ENCODE peak calls at places on chromosomes 13 and 19, in ten cellular contexts. R is uterus, I is body of pancreas, E is sigmoid colon, Q is tibial nerve, C is IMR-90, T is A549, J is Peyer's patch, W is stomach, O is HCT116. L is an unnamed sample.

GRCh38 chr19:6947745-6948144 is 60.4 kb downstream of the ADGRE1 start:
- DNase-seq in I (no peak), W (no peak), Q (no peak), E (no peak), J (no peak), C (no peak), O (peak), T (peak), R (no peak), L (no peak)

GRCh38 chr19:1065606-1066109 is 1.3 kb upstream of the ARHGAP45 start:
- DNase-seq in C (no peak), J (peak), O (peak), E (no peak), Q (no peak), W (no peak), T (no peak), I (no peak), R (no peak), L (peak)

GRCh38 chr13:67635754-67636153 is 405.6 kb upstream of the PCDH9 start:
- DNase-seq in T (no peak), Q (no peak), C (peak), R (no peak), I (no peak), E (no peak), W (no peak), J (no peak), O (no peak), L (no peak)

GRCh38 chr19:934865-935422 is 9.1 kb downstream of the ARID3A start:
- DNase-seq in O (no peak), W (peak), J (peak), R (peak), I (peak), T (no peak), Q (peak), E (peak), C (peak), L (peak)

GRCh38 chr19:11339254-11340098 is at the start of gene RAB3D:
- DNase-seq in J (peak), Q (peak), I (peak), E (peak), C (peak), W (peak), R (peak), T (peak), O (peak), L (peak)

GRCh38 chr19:17975032-17975431 is 8.1 kb downstream of the KCNN1 start:
- DNase-seq in E (no peak), R (no peak), I (no peak), T (no peak), C (no peak), Q (no peak), J (no peak), W (no peak), O (no peak), L (no peak)

GRCh38 chr19:54207908-54208783 is 7.5 kb downstream of the RPS9 start:
- DNase-seq in R (peak), W (peak), O (no peak), T (no peak), E (peak), J (no peak), I (peak), Q (no peak), C (peak), L (peak)

GRCh38 chr19:5038631-5039271 is 69.8 kb downstream of the KDM4B start:
- DNase-seq in O (no peak), C (peak), I (no peak), J (no peak), W (peak), T (peak), R (no peak), E (no peak), Q (no peak), L (peak)

GRCh38 chr19:50332264-50333038 is 3.3 kb upstream of the KCNC3 start:
- DNase-seq in E (no peak), W (no peak), O (no peak), J (no peak), I (peak), C (no peak), Q (no peak), T (no peak), R (no peak), L (peak)

GRCh38 chr19:53659292-53659691 is 27.5 kb downstream of the DPRX start:
- DNase-seq in W (no peak), T (no peak), R (no peak), C (no peak), O (no peak), E (no peak), J (no peak), I (no peak), Q (no peak), L (no peak)

GRCh38 chr19:52248256-52248655 is 21.1 kb upstream of the ZNF766 start:
- DNase-seq in O (peak), E (no peak), Q (peak), W (peak), C (peak), T (no peak), J (no peak), I (peak), R (no peak), L (peak)

GRCh38 chr13:50731400-50731799 is 112.1 kb downstream of the DLEU7 start:
- DNase-seq in I (no peak), Q (no peak), T (no peak), E (no peak), W (no peak), C (peak), O (no peak), R (no peak), J (no peak), L (no peak)

GRCh38 chr19:56162258-56162657 is 13.6 kb upstream of the GALP start:
- DNase-seq in I (no peak), Q (no peak), T (no peak), C (peak), R (no peak), J (no peak), E (no peak), O (no peak), W (no peak), L (no peak)

GRCh38 chr13:98270819-98271218 is 93.8 kb upstream of the RNF113B start:
- DNase-seq in O (no peak), J (no peak), C (peak), E (no peak), Q (no peak), W (no peak), R (no peak), T (no peak), I (no peak), L (no peak)

GRCh38 chr19:12521996-12522395 is 29.3 kb downstream of the ZNF564 start:
- DNase-seq in Q (no peak), J (no peak), C (no peak), E (no peak), R (no peak), T (no peak), W (no peak), O (no peak), I (no peak), L (no peak)

GRCh38 chr19:47296036-47296435 is 13.6 kb upstream of the C5AR1 start:
- DNase-seq in O (peak), C (peak), T (peak), J (no peak), R (peak), E (peak), W (peak), I (peak), Q (peak), L (peak)

GRCh38 chr19:11373166-11373884 is 1.1 kb upstream of the SWSAP1 start:
- DNase-seq in E (no peak), I (peak), Q (no peak), C (no peak), T (no peak), W (peak), R (no peak), J (no peak), O (no peak), L (no peak)

GRCh38 chr19:45767881-45768643 is 990 bp downstream of the SIX5 start:
- DNase-seq in E (peak), J (peak), W (peak), Q (no peak), O (no peak), C (peak), I (peak), T (peak), R (peak), L (peak)

GRCh38 chr19:38149597-38149996 is 74.4 kb downstream of the DPF1 start:
- DNase-seq in Q (no peak), E (no peak), C (peak), R (no peak), T (no peak), J (no peak), W (no peak), I (no peak), O (no peak), L (no peak)

GRCh38 chr13:50629497-50629896 is 214.0 kb downstream of the DLEU7 start:
- DNase-seq in Q (no peak), W (no peak), J (no peak), O (no peak), C (no peak), R (no peak), T (no peak), I (no peak), E (no peak), L (no peak)

GRCh38 chr13:24911135-24911524 is 147.2 kb downstream of the RNF17 start:
- DNase-seq in R (no peak), E (no peak), C (peak), J (no peak), W (no peak), O (no peak), I (no peak), Q (no peak), T (peak), L (no peak)

GRCh38 chr13:112619730-112620639 is 32.0 kb upstream of the TUBGCP3 start:
- DNase-seq in R (no peak), T (no peak), O (peak), J (no peak), C (no peak), Q (no peak), I (no peak), W (no peak), E (no peak), L (peak)

GRCh38 chr19:7856277-7856581 is 18.0 kb downstream of the PRR36 start:
- DNase-seq in I (no peak), R (no peak), J (no peak), T (no peak), O (no peak), E (no peak), C (no peak), Q (no peak), W (no peak), L (no peak)

GRCh38 chr13:77535448-77535847 is at the start of gene SCEL:
- DNase-seq in J (no peak), I (no peak), E (no peak), R (no peak), O (peak), Q (no peak), W (no peak), T (no peak), C (no peak), L (no peak)

GRCh38 chr13:79528759-79529191 is 47.8 kb downstream of the NDFIP2 start:
- DNase-seq in R (no peak), E (no peak), W (no peak), Q (no peak), I (no peak), T (no peak), J (no peak), O (no peak), C (peak), L (no peak)

GRCh38 chr13:85528578-85529215 is 270.5 kb downstream of the SLITRK6 start:
- DNase-seq in R (no peak), T (no peak), E (no peak), O (no peak), C (peak), W (no peak), J (no peak), Q (no peak), I (no peak), L (no peak)

GRCh38 chr19:940591-941291 is 14.9 kb downstream of the ARID3A start:
- DNase-seq in O (no peak), W (peak), E (peak), Q (peak), J (peak), R (peak), C (peak), T (no peak), I (peak), L (peak)

GRCh38 chr13:81760316-81760715 is 1419.4 kb upstream of the SPRY2 start:
- DNase-seq in R (no peak), J (no peak), O (no peak), W (no peak), Q (no peak), C (no peak), I (no peak), T (no peak), E (no peak), L (no peak)

GRCh38 chr19:1241417-1242095 is at the start of gene ATP5F1D:
- DNase-seq in C (peak), R (peak), I (peak), E (peak), J (peak), Q (peak), O (no peak), W (peak), T (peak), L (peak)

GRCh38 chr19:43534811-43535761 is 2.1 kb downstream of the ZNF575 start:
- DNase-seq in R (peak), W (peak), J (peak), O (no peak), C (peak), Q (peak), I (peak), T (peak), E (peak), L (peak)

GRCh38 chr13:73323615-73324014 is 264.8 kb downstream of the KLF5 start:
- DNase-seq in J (no peak), I (no peak), C (no peak), R (no peak), W (no peak), T (no peak), E (no peak), O (no peak), Q (no peak), L (no peak)

GRCh38 chr19:29812080-29812880 is 489 bp downstream of the CCNE1 start:
- DNase-seq in I (peak), T (no peak), E (no peak), W (peak), C (no peak), J (peak), Q (no peak), R (no peak), O (no peak), L (peak)

GRCh38 chr13:90154311-90154960 is 1193.1 kb upstream of the MIR17HG start:
- DNase-seq in E (no peak), O (no peak), T (no peak), C (no peak), I (no peak), W (no peak), J (no peak), R (no peak), Q (no peak), L (no peak)

GRCh38 chr13:33678906-33679657 is 138.9 kb upstream of the RFC3 start:
- DNase-seq in W (peak), C (peak), O (no peak), Q (peak), T (peak), J (peak), E (peak), R (peak), I (peak), L (peak)

GRCh38 chr13:36921902-36922301 is 1.9 kb upstream of the SMAD9 start:
- DNase-seq in I (no peak), J (no peak), E (no peak), O (no peak), Q (no peak), R (no peak), T (no peak), W (no peak), C (no peak), L (no peak)

GRCh38 chr13:36919833-36920611 is at the start of gene SMAD9:
- DNase-seq in T (peak), O (peak), J (peak), E (peak), Q (peak), C (peak), I (peak), W (peak), R (peak), L (no peak)

GRCh38 chr13:36919206-36919832 is 719 bp downstream of the SMAD9 start:
- DNase-seq in E (peak), C (peak), W (peak), J (peak), T (no peak), O (no peak), R (peak), Q (no peak), I (peak), L (no peak)

GRCh38 chr13:36918246-36919060 is 1.6 kb downstream of the SMAD9 start:
- DNase-seq in Q (no peak), T (no peak), J (no peak), E (no peak), O (no peak), C (peak), W (no peak), R (no peak), I (no peak), L (no peak)

GRCh38 chr13:36920612-36921185 is 661 bp upstream of the SMAD9 start:
- DNase-seq in E (no peak), R (no peak), J (no peak), O (no peak), Q (no peak), I (no peak), C (no peak), W (no peak), T (no peak), L (no peak)
- H3K27ac ChIP-seq in E (peak), R (peak), J (peak), O (no peak), Q (peak), I (no peak), C (peak), W (peak), T (no peak), L (no peak)

DNA sequence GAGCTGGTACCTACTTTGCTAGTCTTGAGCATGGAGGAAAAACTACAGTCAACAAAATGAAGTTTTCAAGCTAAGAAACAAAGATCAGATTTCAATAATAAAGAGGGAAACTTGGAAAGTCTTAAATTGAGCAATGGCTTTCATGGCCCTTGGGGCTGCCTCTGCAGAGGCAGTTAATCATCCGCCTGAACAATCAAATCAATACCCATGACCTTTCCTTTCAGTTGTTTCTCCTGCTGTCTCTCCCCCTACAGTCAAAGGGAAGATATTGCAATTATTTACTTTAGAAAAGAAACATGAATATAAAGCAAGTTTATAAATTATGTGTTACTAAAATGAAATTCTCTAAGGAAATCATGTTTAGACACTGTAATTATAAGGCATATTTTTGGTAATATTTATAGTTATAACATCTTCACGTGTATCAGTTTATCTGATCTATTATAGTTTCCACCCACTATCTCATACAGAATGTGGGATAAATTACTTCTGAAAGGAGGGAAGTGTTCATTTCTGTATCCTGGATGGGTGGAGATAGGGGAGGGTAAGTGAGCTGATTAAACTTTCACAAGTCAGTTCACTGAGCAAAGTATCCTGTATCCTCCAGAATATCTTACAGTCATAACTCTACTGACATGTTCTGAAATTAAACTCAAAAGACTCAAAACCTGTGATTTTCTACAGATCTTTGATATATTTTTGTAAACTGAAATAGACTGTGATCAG is 72.4 kb upstream of the TSC22D1 start:
- DNase-seq in T (peak), W (no peak), R (no peak), O (peak), C (no peak), J (no peak), Q (no peak), E (no peak), I (no peak), L (no peak)
- TF ChIP-seq CTCF in T (peak), W (no peak), R (no peak), O (peak), C (peak), J (no peak), Q (no peak), E (no peak), I (peak), L (no peak)

GRCh38 chr19:9818734-9819589 is at the start of gene FBXL12:
- DNase-seq in J (peak), W (peak), R (peak), E (peak), C (peak), Q (peak), O (peak), I (peak), T (peak), L (peak)

GRCh38 chr19:9823816-9824215 is 3.9 kb upstream of the UBL5 start:
- DNase-seq in T (no peak), R (no peak), C (no peak), E (no peak), W (no peak), Q (no peak), J (no peak), I (no peak), O (no peak), L (no peak)

GRCh38 chr19:9818175-9818733 is 625 bp downstream of the FBXL12 start:
- DNase-seq in I (no peak), E (no peak), T (no peak), R (no peak), O (no peak), C (no peak), Q (no peak), J (no peak), W (no peak), L (no peak)

GRCh38 chr19:9819590-9819898 is 665 bp upstream of the FBXL12 start:
- DNase-seq in Q (no peak), E (no peak), T (peak), I (no peak), C (no peak), O (no peak), R (no peak), W (no peak), J (no peak), L (no peak)
- TF ChIP-seq POLR2A in Q (no peak), E (no peak), T (no peak), I (no peak), C (no peak), O (no peak), R (no peak), W (no peak), J (peak), L (no peak)

GRCh38 chr13:28636078-28636477 is 22.9 kb upstream of the POMP start:
- DNase-seq in I (no peak), T (no peak), J (no peak), C (peak), Q (no peak), E (no peak), O (no peak), R (no peak), W (no peak), L (no peak)
- H3K27ac ChIP-seq in I (no peak), T (no peak), J (no peak), C (no peak), Q (no peak), E (no peak), O (no peak), R (no peak), W (no peak), L (no peak)

DNA sequence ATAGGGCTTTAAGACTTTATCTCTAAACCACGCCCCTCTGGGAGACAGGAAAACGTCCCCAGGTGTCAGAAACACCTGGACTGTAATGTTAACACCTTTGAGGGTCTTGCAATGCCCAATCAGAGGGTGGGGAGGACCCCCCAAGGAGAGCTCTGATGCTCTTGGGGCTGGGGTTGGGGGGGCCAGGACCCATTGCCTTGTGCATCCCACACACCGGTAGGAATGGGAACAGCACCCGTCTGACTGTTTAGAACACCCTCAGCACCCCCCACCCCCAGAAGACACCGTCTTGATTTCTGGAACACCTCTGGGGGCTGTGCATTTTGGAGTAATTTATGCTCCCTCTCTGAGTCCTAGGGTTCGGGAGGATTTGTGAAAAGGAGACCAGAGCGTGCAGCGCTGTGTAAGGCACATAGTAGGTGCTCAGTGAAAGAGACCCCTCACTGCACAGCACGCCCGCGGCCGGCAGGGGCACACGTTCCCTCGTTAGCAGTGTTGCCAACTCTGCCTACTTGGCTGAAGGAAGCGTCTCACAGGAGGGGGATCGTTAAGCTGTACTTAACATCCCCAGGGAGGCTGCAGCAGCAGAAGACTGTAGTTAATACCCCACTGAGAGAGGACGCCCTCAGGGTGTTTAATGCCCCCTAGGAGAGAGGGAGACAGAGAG is 2.8 kb upstream of the ERFL start:
- DNase-seq in E (no peak), T (no peak), O (no peak), C (no peak), I (no peak), J (no peak), Q (no peak), R (no peak), W (no peak), L (no peak)
- TF ChIP-seq CTCF in E (no peak), T (peak), O (no peak), C (peak), I (no peak), J (no peak), Q (no peak), R (no peak), W (no peak), L (no peak)

GRCh38 chr13:110714798-110715394 is 1.4 kb downstream of the ING1 start:
- DNase-seq in O (no peak), C (peak), W (peak), J (peak), R (peak), E (peak), Q (peak), T (no peak), I (peak), L (peak)
- TF ChIP-seq POLR2A in O (peak), C (peak), W (peak), J (peak), R (peak), E (peak), Q (peak), T (peak), I (peak), L (peak)

L was measured in spleen.